ENCODE peak calls at places on chromosome 11, in five cellular contexts. J is colonic mucosa, X is SK-N-SH, E is OCI-LY7, K is AG09309. N is an unnamed sample.

GRCh38 chr11:68542617-68543016 is 82.1 kb downstream of the PPP6R3 start:
- DNase-seq in J (no peak), X (no peak), E (no peak), K (peak; percentile 67), N (no peak)

GRCh38 chr11:62025429-62026105 is 58.1 kb upstream of the FTH1 start:
- DNase-seq in J (peak; percentile 85), X (no peak), E (no peak), K (peak; percentile 95), N (no peak)

GRCh38 chr11:121318848-121319834 is 26.6 kb downstream of the SC5D start:
- DNase-seq in J (no peak), X (peak; percentile 68), E (peak; percentile 82), K (peak; percentile 33), N (peak; percentile 31)

GRCh38 chr11:74678041-74678440 is 53.2 kb downstream of the CHRDL2 start:
- DNase-seq in J (no peak), X (no peak), E (no peak), K (no peak), N (no peak)

GRCh38 chr11:2098691-2099522 is 40.3 kb downstream of the IGF2 start:
- DNase-seq in J (no peak), X (no peak), E (no peak), K (no peak), N (no peak)

GRCh38 chr11:133500435-133500834 is 31.9 kb downstream of the OPCML start:
- DNase-seq in J (no peak), X (no peak), E (no peak), K (no peak), N (no peak)

GRCh38 chr11:33912405-33913361 is 20.8 kb upstream of the LMO2 start:
- DNase-seq in J (no peak), X (no peak), E (no peak), K (peak; percentile 74), N (no peak)

GRCh38 chr11:98621767-98622166 is 399.0 kb upstream of the CNTN5 start:
- DNase-seq in J (no peak), X (no peak), E (no peak), K (no peak), N (no peak)

GRCh38 chr11:72940417-72940816 is 126.2 kb downstream of the ATG16L2 start:
- DNase-seq in J (no peak), X (no peak), E (no peak), K (no peak), N (no peak)

GRCh38 chr11:19769820-19770219 is 57.2 kb downstream of the NAV2 start:
- DNase-seq in J (no peak), X (no peak), E (no peak), K (peak; percentile 57), N (no peak)

GRCh38 chr11:7251836-7252682 is at the start of gene SYT9:
- DNase-seq in J (peak; percentile 34), X (peak; percentile 85), E (no peak), K (no peak), N (peak; percentile 68)

GRCh38 chr11:32829680-32830412 is at the start of gene PRRG4:
- DNase-seq in J (peak; percentile 84), X (peak; percentile 49), E (peak; percentile 4), K (no peak), N (peak; percentile 24)

GRCh38 chr11:75267171-75267970 is 26.8 kb downstream of the TPBGL start:
- DNase-seq in J (no peak), X (no peak), E (peak; percentile 35), K (no peak), N (peak; percentile 6)

GRCh38 chr11:1459219-1459575 is 27.4 kb downstream of the MOB2 start:
- DNase-seq in J (no peak), X (no peak), E (no peak), K (no peak), N (no peak)

GRCh38 chr11:11782532-11783110 is 59.2 kb upstream of the USP47 start:
- DNase-seq in J (peak; percentile 34), X (no peak), E (no peak), K (no peak), N (no peak)

GRCh38 chr11:31995031-31995430 is 95.8 kb upstream of the RCN1 start:
- DNase-seq in J (no peak), X (no peak), E (no peak), K (no peak), N (no peak)

GRCh38 chr11:80297808-80298460 is 857.1 kb upstream of the TENM4 start:
- DNase-seq in J (no peak), X (no peak), E (no peak), K (no peak), N (no peak)

GRCh38 chr11:2590951-2591754 is 108.6 kb downstream of the KCNQ1OT1 start:
- DNase-seq in J (no peak), X (peak; percentile 14), E (no peak), K (no peak), N (no peak)

GRCh38 chr11:70176940-70177689 is 26.0 kb upstream of the FADD start:
- DNase-seq in J (peak; percentile 29), X (peak; percentile 81), E (peak; percentile 41), K (no peak), N (peak; percentile 50)

DNA sequence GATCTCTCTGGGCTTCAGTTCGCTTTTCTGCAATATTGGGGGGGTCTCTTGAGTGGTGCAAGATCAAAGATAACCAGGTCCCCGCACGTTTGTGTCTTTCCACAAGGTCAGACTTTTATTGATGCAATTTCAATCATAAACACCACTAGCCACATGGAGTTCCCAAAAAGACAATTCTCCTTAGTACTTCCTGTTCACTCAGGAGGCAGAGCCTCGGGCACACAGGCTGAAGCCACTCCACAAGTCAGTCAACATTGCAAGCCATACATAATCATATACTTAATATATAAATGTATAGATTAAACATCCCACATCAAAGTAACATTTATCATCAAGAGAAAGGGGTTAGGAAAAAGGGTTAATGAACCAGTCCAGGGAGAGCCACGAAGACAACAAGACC is 12.0 kb downstream of the ST14 start:
- DNase-seq in J (no peak), X (no peak), E (no peak), K (no peak), N (no peak)
- H3K4me3 ChIP-seq in J (no peak overlapping the region), X (no peak overlapping the region), E (peak overlapping the region; percentile 48), K (no peak overlapping the region), N (no peak overlapping the region)

DNA sequence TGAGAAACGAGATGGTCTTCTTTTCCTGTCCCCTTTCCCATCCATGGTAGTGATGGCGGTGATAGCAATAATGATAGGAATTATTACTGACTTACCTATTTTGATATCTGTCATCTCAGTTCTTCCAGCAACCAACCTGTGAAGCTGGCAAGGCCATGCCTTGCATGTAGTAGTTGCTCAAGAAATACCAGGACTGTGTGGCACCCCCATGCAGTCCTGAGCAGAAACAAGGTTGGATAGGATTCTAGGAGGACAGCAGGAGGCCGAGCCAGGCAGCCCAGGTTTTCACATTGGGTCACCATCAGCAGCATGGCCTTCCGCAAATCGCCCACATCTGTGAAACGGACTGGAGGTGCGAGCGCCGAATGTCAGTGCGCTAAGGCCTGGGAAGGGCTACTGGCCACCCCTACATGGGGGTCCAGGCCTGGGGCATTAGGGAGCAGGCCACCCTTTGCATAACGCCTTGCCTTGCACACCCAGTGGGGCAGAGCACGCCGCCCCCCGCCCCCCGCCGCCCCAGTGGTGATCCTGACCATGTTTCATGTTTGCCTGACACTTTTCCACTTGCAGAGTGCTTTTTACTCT is 2.5 kb downstream of the GRK2 start:
- DNase-seq in J (no peak), X (no peak), E (no peak), K (no peak), N (no peak)
- H3K4me3 ChIP-seq in J (peak overlapping the region; percentile 93), X (no peak overlapping the region), E (peak overlapping the region; percentile 87), K (no peak overlapping the region), N (no peak overlapping the region)

DNA sequence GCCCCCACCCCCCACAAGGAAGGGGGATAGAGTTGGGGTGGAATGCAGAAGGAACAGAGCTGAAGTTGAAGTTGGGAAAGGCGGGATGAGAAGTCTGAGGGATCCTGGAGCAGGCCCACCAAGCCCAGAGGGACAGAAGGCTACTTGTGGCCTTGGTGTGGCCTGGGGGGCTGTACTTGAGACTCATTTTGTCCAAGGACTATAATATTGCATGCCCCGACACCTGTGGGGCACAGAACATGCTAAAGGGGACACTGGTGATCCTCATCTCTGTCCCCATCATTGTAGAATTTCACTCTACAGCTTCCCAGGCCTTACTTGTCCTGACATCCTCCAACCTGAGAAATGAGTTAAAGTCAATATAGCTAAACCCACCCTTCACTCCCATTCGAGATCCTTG is 1.3 kb downstream of the ESAM start:
- DNase-seq in J (no peak), X (peak; percentile 12), E (no peak), K (no peak), N (no peak)
- H3K4me3 ChIP-seq in J (peak overlapping the region; percentile 59), X (no peak overlapping the region), E (no peak overlapping the region), K (no peak overlapping the region), N (no peak overlapping the region)

GRCh38 chr11:45662665-45663485 is 2.5 kb downstream of the CHST1 start:
- DNase-seq in J (no peak), X (peak; percentile 47), E (no peak), K (peak; percentile 71), N (no peak)

GRCh38 chr11:45665206-45665932 is at the start of gene CHST1:
- DNase-seq in J (peak; percentile 27), X (peak; percentile 90), E (no peak), K (no peak), N (peak; percentile 45)

GRCh38 chr11:45663486-45664375 is 1.7 kb downstream of the CHST1 start:
- DNase-seq in J (no peak), X (no peak), E (no peak), K (no peak), N (no peak)

GRCh38 chr11:45665933-45666647 is 668 bp upstream of the CHST1 start:
- DNase-seq in J (no peak), X (no peak), E (no peak), K (no peak), N (no peak)

DNA sequence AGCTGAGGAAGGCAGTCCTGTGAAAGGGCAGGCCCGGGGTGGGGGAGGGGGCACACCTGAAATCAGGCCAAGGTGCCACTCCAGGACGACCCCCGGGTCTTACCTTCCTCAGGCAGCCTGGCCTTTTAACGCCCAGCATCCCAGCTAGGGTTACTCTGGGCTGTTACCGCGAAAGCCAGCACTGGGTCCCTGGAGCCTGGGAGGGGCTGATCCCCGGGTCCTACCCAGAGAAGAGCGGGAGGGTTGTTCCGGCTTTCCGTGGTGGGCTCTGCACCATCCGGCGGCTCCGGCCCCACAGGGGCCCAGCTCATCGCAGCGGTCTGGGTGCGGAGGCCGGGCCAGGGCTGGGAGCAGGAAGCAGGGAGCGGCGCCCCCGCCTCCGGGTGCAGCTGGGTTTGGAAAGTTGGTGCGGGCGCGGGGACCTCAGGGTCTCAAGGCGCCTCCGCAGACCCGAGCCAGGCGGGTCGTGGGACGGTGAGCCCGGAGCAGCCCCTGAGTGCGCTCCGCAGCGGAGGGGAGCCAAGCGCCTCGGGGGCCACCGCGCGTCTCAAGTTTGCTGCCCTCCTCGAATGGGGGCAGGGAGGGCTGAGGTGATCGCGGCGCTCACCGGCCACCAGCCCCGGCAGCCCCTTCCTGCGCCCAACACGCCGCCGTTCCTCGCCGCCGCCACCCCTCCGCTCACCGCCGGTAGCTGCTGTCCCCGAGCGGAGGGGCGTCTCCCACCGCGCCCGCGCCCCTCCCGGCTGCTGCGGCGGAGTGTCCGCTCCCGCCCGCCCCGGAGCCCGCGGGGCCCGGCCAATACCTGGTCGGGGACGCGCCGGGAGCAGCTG is 831 bp downstream of the CHST1 start:
- DNase-seq in J (no peak), X (peak; percentile 79), E (no peak), K (no peak), N (no peak)
- H3K4me3 ChIP-seq in J (peak overlapping the region; percentile 46), X (peak overlapping the region; percentile 71), E (no peak overlapping the region), K (peak overlapping the region; percentile 40), N (peak overlapping the region; percentile 46)

GRCh38 chr11:122727101-122727929 is 71.8 kb downstream of the UBASH3B start:
- DNase-seq in J (no peak), X (peak; percentile 30), E (peak; percentile 63), K (no peak), N (no peak)
- H3K4me3 ChIP-seq in J (no peak overlapping the region), X (no peak overlapping the region), E (peak overlapping the region; percentile 42), K (no peak overlapping the region), N (no peak overlapping the region)

GRCh38 chr11:42543844-42544243 is 768.0 kb upstream of the API5 start:
- DNase-seq in J (no peak), X (no peak), E (no peak), K (no peak), N (no peak)
- H3K4me3 ChIP-seq in J (no peak overlapping the region), X (no peak overlapping the region), E (no peak overlapping the region), K (no peak overlapping the region), N (no peak overlapping the region)

N was measured in BE2C.